ENCODE peak calls at places on chromosomes 13 and 19, in eight cellular contexts. P is AG10803; N is ovary; J is psoas muscle; G is CD8-positive, alpha-beta T cell; M is HFFc6; R is suprapubic skin; Y is osteocyte. A is an unnamed sample.

GRCh38 chr13:74710006-74710405 is 575.8 kb upstream of the KLF12 start:
- DNase-seq in P (peak), N (no peak), J (no peak), G (no peak), M (no peak), R (no peak), Y (no peak), A (no peak)

GRCh38 chr19:4851551-4852290 is 15.7 kb downstream of the PLIN3 start:
- DNase-seq in P (peak), N (peak), J (peak), G (peak), M (peak), R (peak), Y (peak), A (peak)

GRCh38 chr19:18865973-18866799 is 29.8 kb downstream of the CERS1 start:
- DNase-seq in P (peak), N (peak), J (peak), G (peak), M (peak), R (no peak), Y (peak), A (peak)

GRCh38 chr19:18464646-18465045 is 26.7 kb upstream of the ISYNA1 start:
- DNase-seq in P (peak), N (peak), J (peak), G (no peak), M (peak), R (no peak), Y (no peak), A (no peak)

GRCh38 chr13:106602178-106602577 is 34.2 kb upstream of the ARGLU1 start:
- DNase-seq in P (no peak), N (no peak), J (no peak), G (no peak), M (no peak), R (no peak), Y (no peak), A (no peak)

GRCh38 chr19:24073807-24074206 is 13.2 kb upstream of the ZNF254 start:
- DNase-seq in P (no peak), N (no peak), J (no peak), G (no peak), M (no peak), R (no peak), Y (peak), A (no peak)

GRCh38 chr13:75947448-75947847 is 311.3 kb downstream of the LMO7 start:
- DNase-seq in P (no peak), N (no peak), J (no peak), G (no peak), M (no peak), R (no peak), Y (no peak), A (no peak)

GRCh38 chr13:106100261-106100919 is 435.1 kb downstream of the EFNB2 start:
- DNase-seq in P (no peak), N (no peak), J (no peak), G (no peak), M (no peak), R (no peak), Y (no peak), A (no peak)

GRCh38 chr13:109792416-109793090 is 6.2 kb upstream of the IRS2 start:
- DNase-seq in P (no peak), N (no peak), J (no peak), G (no peak), M (no peak), R (no peak), Y (no peak), A (no peak)

GRCh38 chr19:18855647-18856384 is 24.1 kb downstream of the UPF1 start:
- DNase-seq in P (no peak), N (no peak), J (no peak), G (no peak), M (no peak), R (no peak), Y (no peak), A (no peak)

GRCh38 chr13:76812971-76813691 is 73.1 kb downstream of the KCTD12 start:
- DNase-seq in P (peak), N (no peak), J (peak), G (no peak), M (no peak), R (peak), Y (no peak), A (no peak)

GRCh38 chr19:38266981-38267597 is 2.7 kb downstream of the SPINT2 start:
- DNase-seq in P (no peak), N (no peak), J (no peak), G (no peak), M (peak), R (no peak), Y (no peak), A (no peak)

GRCh38 chr19:14167594-14168138 is 31.3 kb upstream of the ASF1B start:
- DNase-seq in P (no peak), N (no peak), J (no peak), G (peak), M (no peak), R (no peak), Y (no peak), A (no peak)

GRCh38 chr19:14031719-14032480 is at the start of gene IL27RA:
- DNase-seq in P (peak), N (peak), J (peak), G (peak), M (peak), R (no peak), Y (no peak), A (no peak)

GRCh38 chr13:45674908-45675307 is 27.2 kb upstream of the CBY2 start:
- DNase-seq in P (peak), N (no peak), J (no peak), G (no peak), M (peak), R (no peak), Y (peak), A (no peak)

GRCh38 chr19:48614436-48615144 is at the start of gene FAM83E:
- DNase-seq in P (no peak), N (peak), J (no peak), G (no peak), M (no peak), R (no peak), Y (no peak), A (no peak)

GRCh38 chr19:42433503-42434260 is 6.5 kb upstream of the LIPE start:
- DNase-seq in P (peak), N (peak), J (peak), G (peak), M (peak), R (no peak), Y (no peak), A (no peak)

GRCh38 chr19:46113726-46114125 is 10.8 kb downstream of the IGFL3 start:
- DNase-seq in P (no peak), N (no peak), J (no peak), G (no peak), M (no peak), R (no peak), Y (no peak), A (no peak)

DNA sequence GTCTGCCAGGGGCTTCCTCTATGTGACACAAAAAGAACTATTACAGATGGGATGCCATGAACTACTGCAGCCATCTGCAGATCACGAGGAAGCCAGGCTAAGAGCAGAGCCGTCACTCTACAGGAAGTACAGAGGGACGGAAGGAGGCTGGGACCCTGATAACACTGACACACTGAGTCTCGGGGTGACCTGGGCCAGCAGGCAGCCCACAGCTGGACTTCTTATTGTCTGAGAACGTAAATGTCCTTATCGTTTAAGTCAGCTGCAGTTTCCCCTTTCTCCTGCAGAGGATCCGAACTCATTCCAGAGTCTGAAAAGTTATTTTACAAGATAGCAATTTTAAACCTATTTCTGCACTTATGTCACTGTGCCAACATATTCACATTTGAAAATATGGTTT is 20.7 kb downstream of the PARP4 start:
- DNase-seq in P (no peak), N (no peak), J (no peak), G (no peak), M (no peak), R (no peak), Y (no peak), A (no peak)
- TF ChIP-seq CTCF in P (peak), N (no peak), J (no peak), G (no peak), M (peak), R (no peak), Y (no peak), A (peak)

DNA sequence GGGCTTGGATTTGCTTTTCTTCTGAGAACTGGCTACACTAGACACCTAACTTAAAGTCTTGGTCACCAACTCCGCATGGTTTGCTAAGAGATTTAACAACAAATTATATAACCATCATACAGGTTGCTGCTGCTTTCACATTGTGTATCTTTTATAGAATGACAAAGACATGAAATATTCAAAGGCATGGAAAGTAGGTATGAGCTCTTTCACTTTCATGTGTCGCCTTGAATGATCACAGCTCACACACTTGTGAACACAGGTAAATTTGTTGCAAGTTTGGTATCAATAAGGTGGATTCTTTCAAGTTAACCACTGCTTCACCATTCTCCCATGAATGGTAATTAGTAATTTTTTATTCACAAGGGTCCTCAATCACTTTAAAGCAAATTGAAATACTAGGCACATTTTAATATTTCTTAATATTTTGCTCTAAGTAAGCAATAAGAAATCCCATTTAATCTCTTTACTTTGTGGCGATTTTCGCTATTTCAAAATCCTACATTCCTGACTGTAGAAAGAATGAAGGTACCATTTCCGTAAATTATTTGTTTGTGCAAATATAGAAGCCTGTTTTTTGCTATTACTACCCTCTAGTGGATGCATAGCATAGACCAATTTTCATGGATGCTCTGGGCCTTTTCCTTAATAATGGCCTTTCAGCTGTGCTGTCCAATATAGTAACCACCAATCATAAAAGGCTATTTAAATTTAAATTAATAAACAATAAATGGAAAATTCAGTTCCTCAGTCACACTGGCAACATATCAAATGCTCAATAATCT is 45.5 kb upstream of the FREM2 start:
- DNase-seq in P (peak), N (no peak), J (no peak), G (no peak), M (no peak), R (no peak), Y (no peak), A (no peak)
- TF ChIP-seq CTCF in P (peak), N (no peak), J (no peak), G (no peak), M (peak), R (no peak), Y (peak), A (peak)

GRCh38 chr13:86725105-86725504 is 925.9 kb upstream of the SLITRK6 start:
- DNase-seq in P (no peak), N (no peak), J (no peak), G (no peak), M (no peak), R (no peak), Y (no peak), A (no peak)
- TF ChIP-seq CTCF in P (no peak), N (no peak), J (no peak), G (no peak), M (no peak), R (no peak), Y (peak), A (peak)

GRCh38 chr19:15479391-15480345 is at the start of gene PGLYRP2:
- DNase-seq in P (no peak), N (no peak), J (no peak), G (no peak), M (peak), R (no peak), Y (no peak), A (no peak)
- TF ChIP-seq CTCF in P (no peak), N (no peak), J (no peak), G (no peak), M (peak), R (peak), Y (no peak), A (no peak)

DNA sequence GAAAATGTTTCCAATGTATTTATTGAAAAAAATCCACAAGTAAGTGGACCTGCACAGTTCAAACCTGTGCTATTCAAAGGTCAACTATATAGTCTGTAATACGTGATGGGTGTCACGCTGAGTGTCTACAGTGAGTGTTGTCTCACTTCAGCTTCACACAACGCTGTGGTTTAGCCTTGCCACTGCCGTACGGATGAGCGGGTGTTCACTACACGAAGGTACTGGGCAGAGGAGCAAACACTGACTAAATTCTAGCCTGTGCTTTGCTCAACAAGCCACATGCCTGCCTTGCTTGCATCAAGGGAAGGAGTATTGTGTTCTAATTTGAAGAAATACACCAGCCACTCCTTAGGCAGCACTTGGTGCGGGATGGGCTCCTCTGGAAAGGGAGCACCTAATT is 3.4 kb upstream of the FFAR3 start:
- DNase-seq in P (no peak), N (no peak), J (no peak), G (no peak), M (no peak), R (no peak), Y (no peak), A (no peak)
- TF ChIP-seq CTCF in P (no peak), N (no peak), J (no peak), G (no peak), M (no peak), R (no peak), Y (no peak), A (no peak)

DNA sequence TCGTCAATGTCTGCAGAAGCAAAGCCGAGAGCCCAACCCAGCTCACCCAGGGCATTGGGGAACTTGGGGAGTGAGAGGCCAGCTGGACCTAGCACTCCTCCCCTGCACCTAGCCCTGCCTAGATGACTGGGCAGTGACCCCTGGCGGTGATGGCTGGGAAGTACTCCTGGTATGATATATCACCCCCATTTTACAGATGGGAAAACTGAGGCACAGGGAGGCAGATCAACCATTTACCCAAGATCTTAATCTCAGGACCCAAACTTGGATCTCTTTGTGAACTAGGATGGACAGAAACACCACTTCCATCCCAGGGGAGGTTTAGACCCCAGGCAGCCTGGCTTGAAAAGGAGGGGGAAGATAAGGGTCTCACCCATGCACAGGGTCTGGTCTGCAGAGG is 43.5 kb downstream of the CCL25 start:
- DNase-seq in P (no peak), N (no peak), J (no peak), G (no peak), M (no peak), R (no peak), Y (no peak), A (no peak)
- TF ChIP-seq CTCF in P (no peak), N (no peak), J (no peak), G (no peak), M (peak), R (no peak), Y (no peak), A (no peak)

A was measured in type B pancreatic cell.